ENCODE peak calls at places on chromosome 17, in eight cellular contexts. T is heart right ventricle; M is adrenal gland; B is pancreas; R is ascending aorta; A is hepatocyte; N is activated CD8-positive, alpha-beta T cell treated with anti-CD3 and anti-CD28 coated beads for 36 hours; D is mucosa of descending colon. U is an unnamed sample.

GRCh38 chr17:8922451-8922850 is 43.1 kb downstream of the PIK3R5 start:
- DNase-seq in R (peak), A (peak), N (no peak), M (peak), B (no peak), D (no peak), T (no peak), U (peak)

GRCh38 chr17:67399676-67400075 is 22.6 kb downstream of the PITPNC1 start:
- DNase-seq in T (no peak), B (no peak), A (no peak), D (no peak), N (no peak), M (no peak), R (no peak), U (no peak)

GRCh38 chr17:79036609-79037008 is 12.6 kb downstream of the C1QTNF1 start:
- DNase-seq in R (peak), N (no peak), B (no peak), D (no peak), T (no peak), A (no peak), M (peak), U (peak)

GRCh38 chr17:37607637-37608368 is 1.4 kb downstream of the SYNRG start:
- DNase-seq in N (peak), B (no peak), M (no peak), A (no peak), T (no peak), D (peak), R (no peak), U (no peak)

GRCh38 chr17:21298056-21298982 is 13.8 kb downstream of the MAP2K3 start:
- DNase-seq in M (no peak), N (no peak), R (no peak), B (no peak), T (no peak), D (no peak), A (no peak), U (no peak)

GRCh38 chr17:42985225-42985624 is 4.9 kb downstream of the RUNDC1 start:
- DNase-seq in N (no peak), B (no peak), A (no peak), D (no peak), T (no peak), M (no peak), R (no peak), U (no peak)

GRCh38 chr17:6548578-6549330 is 7.6 kb downstream of the PITPNM3 start:
- DNase-seq in N (peak), M (no peak), A (peak), R (no peak), T (peak), B (no peak), D (no peak), U (no peak)

GRCh38 chr17:71163121-71163812 is 957.6 kb upstream of the SOX9 start:
- DNase-seq in M (peak), A (peak), R (no peak), D (peak), B (peak), N (no peak), T (no peak), U (no peak)

GRCh38 chr17:50363217-50364060 is 9.5 kb downstream of the MRPL27 start:
- DNase-seq in D (no peak), N (no peak), M (peak), R (no peak), T (no peak), A (no peak), B (no peak), U (no peak)

GRCh38 chr17:66777689-66778225 is 57.2 kb upstream of the CACNG5 start:
- DNase-seq in R (no peak), D (no peak), N (no peak), A (peak), T (no peak), M (no peak), B (no peak), U (no peak)

GRCh38 chr17:9509236-9509813 is 66.3 kb downstream of the STX8 start:
- DNase-seq in R (no peak), A (no peak), B (no peak), D (no peak), M (no peak), T (no peak), N (no peak), U (no peak)

GRCh38 chr17:17269926-17270773 is 10.9 kb downstream of the COPS3 start:
- DNase-seq in N (peak), M (peak), B (no peak), T (no peak), A (no peak), R (no peak), D (peak), U (no peak)

GRCh38 chr17:15649861-15650391 is 30.4 kb upstream of the FBXW10B start:
- DNase-seq in A (peak), M (peak), T (peak), R (peak), N (no peak), D (peak), B (peak), U (peak)

GRCh38 chr17:5362162-5362811 is 57.2 kb downstream of the NUP88 start:
- DNase-seq in N (no peak), R (no peak), A (no peak), D (no peak), T (no peak), B (no peak), M (no peak), U (no peak)

GRCh38 chr17:2500446-2500845 is 11.2 kb downstream of the METTL16 start:
- DNase-seq in B (no peak), D (no peak), R (no peak), M (no peak), N (no peak), A (no peak), T (no peak), U (no peak)

GRCh38 chr17:17087424-17088103 is 45.3 kb downstream of the MPRIP start:
- DNase-seq in N (no peak), R (no peak), T (no peak), D (no peak), B (no peak), A (no peak), M (peak), U (no peak)

GRCh38 chr17:42525221-42525620 is 10.8 kb upstream of the NAGLU start:
- DNase-seq in D (no peak), M (no peak), A (no peak), T (no peak), R (no peak), N (no peak), B (no peak), U (no peak)

GRCh38 chr17:43591750-43592562 is 45.8 kb upstream of the ETV4 start:
- DNase-seq in D (peak), B (no peak), M (peak), N (no peak), A (peak), R (peak), T (peak), U (peak)

GRCh38 chr17:60107526-60108257 is 29.0 kb upstream of the HEATR6 start:
- DNase-seq in R (no peak), D (no peak), A (no peak), M (no peak), T (no peak), B (no peak), N (no peak), U (no peak)

GRCh38 chr17:44005865-44006580 is 1.6 kb downstream of the NAGS start:
- DNase-seq in M (peak), T (no peak), A (peak), D (peak), R (no peak), B (peak), N (peak), U (no peak)

GRCh38 chr17:69357701-69358100 is 30.8 kb upstream of the ABCA5 start:
- DNase-seq in T (no peak), D (no peak), B (no peak), A (peak), M (no peak), N (no peak), R (no peak), U (no peak)

GRCh38 chr17:47720196-47720595 is 12.8 kb upstream of the TBX21 start:
- DNase-seq in A (no peak), B (no peak), R (no peak), M (no peak), N (peak), D (no peak), T (no peak), U (no peak)

GRCh38 chr17:50841949-50842354 is 6.6 kb downstream of the WFIKKN2 start:
- DNase-seq in A (peak), N (peak), D (peak), M (peak), T (peak), R (peak), B (peak), U (no peak)

GRCh38 chr17:16918443-16918842 is 53.5 kb downstream of the TNFRSF13B start:
- DNase-seq in D (peak), A (no peak), N (no peak), M (no peak), B (no peak), R (no peak), T (no peak), U (no peak)

GRCh38 chr17:57739402-57740224 is 5.5 kb downstream of the CCDC182 start:
- DNase-seq in A (peak), M (no peak), D (peak), N (peak), R (no peak), B (no peak), T (no peak), U (no peak)
- TF ChIP-seq CTCF in A (peak), M (peak), D (no peak), N (peak), R (no peak), B (no peak), T (peak), U (no peak)

DNA sequence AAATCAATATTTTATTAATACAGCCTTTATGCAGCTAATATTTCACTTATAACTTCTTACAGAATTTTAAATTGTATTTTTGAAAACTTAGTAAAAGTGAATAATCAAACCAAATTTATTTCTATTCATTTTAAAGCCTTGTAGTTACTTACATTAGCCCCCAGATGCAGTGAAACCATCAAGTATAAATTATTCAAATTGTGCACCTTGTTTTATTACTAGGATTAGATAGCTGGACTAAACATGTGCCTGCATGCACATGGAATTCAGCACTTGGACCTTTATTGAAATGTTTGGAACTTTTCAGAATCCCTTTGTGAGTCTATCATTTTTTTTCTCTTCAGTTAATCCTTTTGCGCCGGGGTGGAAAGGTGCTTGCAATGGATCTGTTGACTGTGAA is 4.7 kb downstream of the ZPBP2 start:
- DNase-seq in D (no peak), N (no peak), T (no peak), B (no peak), A (no peak), M (no peak), R (no peak), U (no peak)
- TF ChIP-seq CTCF in D (no peak), N (no peak), T (peak), B (no peak), A (no peak), M (no peak), R (no peak), U (no peak)

GRCh38 chr17:77144227-77144626 is 3.5 kb downstream of the SEC14L1 start:
- DNase-seq in N (no peak), B (no peak), M (no peak), D (no peak), R (no peak), T (no peak), A (no peak), U (no peak)

GRCh38 chr17:77147357-77147801 is 6.6 kb downstream of the SEC14L1 start:
- DNase-seq in D (no peak), B (no peak), M (no peak), R (no peak), A (peak), N (no peak), T (no peak), U (no peak)

GRCh38 chr17:77145209-77145608 is 4.4 kb downstream of the SEC14L1 start:
- DNase-seq in B (no peak), A (no peak), N (no peak), T (no peak), R (peak), M (no peak), D (no peak), U (no peak)

GRCh38 chr17:77146882-77147281 is 6.1 kb downstream of the SEC14L1 start:
- DNase-seq in A (peak), B (peak), R (no peak), T (no peak), M (peak), N (no peak), D (peak), U (no peak)

GRCh38 chr17:77145635-77146632 is 5.2 kb downstream of the SEC14L1 start:
- DNase-seq in M (peak), N (peak), A (peak), R (peak), B (peak), D (peak), T (peak), U (peak)
- TF ChIP-seq CTCF in M (peak), N (no peak), A (no peak), R (peak), B (no peak), D (no peak), T (no peak), U (peak)

GRCh38 chr17:82619211-82619610 is 29.0 kb downstream of the WDR45B start:
- DNase-seq in T (no peak), N (no peak), R (no peak), D (no peak), A (no peak), M (no peak), B (no peak), U (no peak)

GRCh38 chr17:82616021-82616703 is 32.1 kb downstream of the WDR45B start:
- DNase-seq in B (no peak), N (no peak), D (no peak), T (no peak), M (no peak), A (no peak), R (no peak), U (no peak)

GRCh38 chr17:82613283-82614094 is 34.8 kb downstream of the WDR45B start:
- DNase-seq in B (no peak), A (no peak), R (no peak), T (no peak), D (no peak), N (no peak), M (no peak), U (no peak)

GRCh38 chr17:82614095-82614631 is 34.1 kb downstream of the WDR45B start:
- DNase-seq in T (no peak), D (no peak), R (no peak), M (no peak), A (no peak), N (no peak), B (no peak), U (no peak)

DNA sequence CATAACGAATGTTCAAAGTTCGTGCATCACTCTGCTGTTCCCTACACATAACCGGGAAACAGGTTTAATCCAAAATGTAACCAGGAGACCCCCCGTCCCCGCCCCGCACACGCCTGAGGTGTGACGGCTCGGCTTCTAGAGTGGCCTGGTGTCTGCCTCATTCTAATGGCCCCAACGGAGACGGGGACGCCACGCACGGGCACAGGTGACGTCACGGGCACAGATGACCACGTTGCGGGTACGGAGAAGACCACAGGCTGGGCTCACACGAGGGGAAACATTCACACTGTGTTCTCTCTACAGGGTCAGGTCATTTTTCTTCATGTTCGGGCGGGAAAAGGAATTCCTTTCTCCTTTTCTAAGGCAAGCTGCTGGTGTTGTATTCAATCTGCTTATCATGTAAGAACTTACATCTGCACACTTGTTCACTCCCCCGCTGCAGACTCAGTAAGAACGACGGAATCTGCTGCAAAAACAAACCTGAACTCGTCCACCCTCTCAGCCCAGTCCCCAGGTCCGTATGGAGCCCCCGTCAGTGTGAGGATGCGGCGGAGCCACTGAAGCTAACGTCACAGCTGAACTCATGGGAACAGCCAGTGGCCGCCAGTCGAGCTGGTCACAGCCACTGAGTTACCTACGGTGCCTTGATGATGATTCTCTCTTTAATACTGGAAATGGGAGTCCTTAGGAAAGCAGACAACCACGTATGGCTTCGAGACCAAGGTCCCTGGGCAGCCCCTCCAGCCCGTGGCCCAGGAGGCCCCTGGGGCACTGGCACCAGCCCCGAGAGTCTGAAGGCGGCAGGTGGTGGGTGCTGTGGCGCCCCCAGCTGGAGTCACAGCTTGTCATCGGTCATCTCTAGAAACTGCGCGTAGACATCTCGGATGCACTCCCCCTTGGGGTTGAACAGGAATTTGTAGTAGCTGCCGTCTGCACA is 32.9 kb downstream of the WDR45B start:
- DNase-seq in N (no peak), R (no peak), T (no peak), D (no peak), M (no peak), A (no peak), B (no peak), U (no peak)
- TF ChIP-seq CTCF in N (no peak), R (no peak), T (no peak), D (no peak), M (no peak), A (peak), B (no peak), U (no peak)

GRCh38 chr17:33688771-33689170 is 395.7 kb upstream of the ASIC2 start:
- DNase-seq in M (no peak), B (no peak), R (no peak), T (no peak), N (no peak), D (no peak), A (no peak), U (no peak)

GRCh38 chr17:33684714-33685113 is 391.6 kb upstream of the ASIC2 start:
- DNase-seq in D (no peak), A (no peak), N (no peak), M (no peak), B (no peak), T (no peak), R (no peak), U (no peak)

GRCh38 chr17:33686171-33686570 is 393.1 kb upstream of the ASIC2 start:
- DNase-seq in N (peak), T (no peak), R (no peak), A (no peak), B (no peak), M (no peak), D (peak), U (no peak)

GRCh38 chr17:33687831-33688230 is 394.7 kb upstream of the ASIC2 start:
- DNase-seq in N (no peak), D (no peak), M (no peak), B (no peak), A (no peak), T (no peak), R (no peak), U (no peak)

GRCh38 chr17:33689725-33690124 is 396.6 kb upstream of the ASIC2 start:
- DNase-seq in T (no peak), N (no peak), M (no peak), B (no peak), A (no peak), D (no peak), R (no peak), U (no peak)
- TF ChIP-seq CTCF in T (no peak), N (no peak), M (no peak), B (no peak), A (no peak), D (no peak), R (no peak), U (no peak)

GRCh38 chr17:3968886-3969524 is 4.8 kb upstream of the ATP2A3 start:
- DNase-seq in B (no peak), R (no peak), N (no peak), M (no peak), A (no peak), T (no peak), D (no peak), U (no peak)

GRCh38 chr17:3970668-3971067 is 6.4 kb upstream of the ATP2A3 start:
- DNase-seq in B (no peak), N (no peak), A (no peak), D (no peak), M (no peak), T (no peak), R (no peak), U (no peak)

GRCh38 chr17:3966720-3967363 is 2.6 kb upstream of the ATP2A3 start:
- DNase-seq in T (no peak), N (no peak), D (peak), M (no peak), B (peak), A (no peak), R (no peak), U (no peak)

GRCh38 chr17:3969963-3970362 is 5.7 kb upstream of the ATP2A3 start:
- DNase-seq in A (no peak), M (no peak), R (no peak), B (no peak), D (no peak), T (no peak), N (no peak), U (no peak)

GRCh38 chr17:3968017-3968416 is 3.8 kb upstream of the ATP2A3 start:
- DNase-seq in A (no peak), M (no peak), N (no peak), T (no peak), D (no peak), R (no peak), B (no peak), U (no peak)
- TF ChIP-seq CTCF in A (no peak), M (no peak), N (no peak), T (no peak), D (no peak), R (no peak), B (no peak), U (no peak)

GRCh38 chr17:73420897-73421296 is 109.1 kb upstream of the CDC42EP4 start:
- DNase-seq in A (no peak), T (no peak), D (no peak), R (no peak), B (no peak), N (no peak), M (no peak), U (no peak)
- TF ChIP-seq CTCF in A (no peak), T (no peak), D (no peak), R (no peak), B (no peak), N (no peak), M (no peak), U (no peak)

GRCh38 chr17:65558311-65558682 is 3.2 kb downstream of the AXIN2 start:
- DNase-seq in R (no peak), A (no peak), T (no peak), B (no peak), D (no peak), M (no peak), N (no peak), U (no peak)
- TF ChIP-seq CTCF in R (no peak), A (no peak), T (no peak), B (no peak), D (no peak), M (no peak), N (no peak), U (no peak)

DNA sequence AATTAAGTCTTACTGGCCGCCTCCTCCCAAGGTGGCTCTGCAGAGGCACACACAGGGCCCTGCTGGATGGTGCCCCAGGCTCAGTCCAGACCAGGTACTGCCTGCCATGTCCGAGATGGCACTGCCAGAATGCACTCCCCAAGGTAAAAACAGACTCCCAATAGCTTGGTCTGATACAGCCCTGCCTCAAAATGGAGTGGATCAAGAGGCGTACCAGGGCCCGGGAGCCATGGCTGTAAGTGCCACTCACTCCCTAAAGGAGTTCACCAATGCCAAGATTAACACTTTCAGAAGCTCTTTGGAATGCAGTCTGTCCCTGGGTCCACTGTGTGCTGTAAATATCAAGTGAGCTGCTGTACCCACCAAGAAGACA is 576 bp upstream of the MYO18A start:
- DNase-seq in T (no peak), B (no peak), N (no peak), M (no peak), R (no peak), A (no peak), D (no peak), U (no peak)
- TF ChIP-seq CTCF in T (no peak), B (no peak), N (no peak), M (no peak), R (no peak), A (no peak), D (no peak), U (no peak)

U was measured in AG09319.